ENCODE peak calls at places on chromosomes 6 and 20, in six cellular contexts. V is GM12878, L is K562, Y is HepG2, E is H1, A is HL-60. K is an unnamed sample.
A peak's percentile ranks its signal among the peaks of the same experiment; 100 is the strongest.

GRCh38 chr20:36384022-36384619 is 78.0 kb downstream of the DLGAP4 start:
- DNase-seq in E (peak; percentile 63), L (peak; percentile 78), V (no peak), Y (peak; percentile 79), A (peak; percentile 26), K (no peak)

GRCh38 chr6:113856571-113857564 is at the start of gene MARCKS:
- DNase-seq in A (peak; percentile 73), L (peak; percentile 73), Y (peak; percentile 75), V (no peak), E (no peak), K (peak; percentile 82)

GRCh38 chr6:151451417-151451949 is 443 bp downstream of the RMND1 start:
- DNase-seq in V (no peak), A (no peak), E (no peak), Y (no peak), L (no peak), K (no peak)

GRCh38 chr6:170111816-170112582 is 178.9 kb downstream of the DLL1 start:
- DNase-seq in A (no peak), Y (no peak), V (no peak), L (no peak), E (no peak), K (peak; percentile 9)

GRCh38 chr6:11822346-11822745 is 43.7 kb upstream of the ADTRP start:
- DNase-seq in Y (no peak), L (no peak), V (no peak), E (no peak), A (no peak), K (no peak)

GRCh38 chr6:169396554-169397163 is 143.0 kb upstream of the THBS2 start:
- DNase-seq in V (no peak), L (no peak), A (peak; percentile 8), E (no peak), Y (no peak), K (no peak)

GRCh38 chr6:13235339-13235738 is 93.0 kb downstream of the TBC1D7 start:
- DNase-seq in V (no peak), Y (no peak), L (no peak), E (no peak), A (no peak), K (no peak)

GRCh38 chr6:51112731-51113130 is 294.1 kb downstream of the TFAP2B start:
- DNase-seq in Y (no peak), L (no peak), A (no peak), V (no peak), E (no peak), K (no peak)

GRCh38 chr6:12051861-12052368 is 39.8 kb downstream of the HIVEP1 start:
- DNase-seq in L (no peak), Y (no peak), E (no peak), V (peak; percentile 92), A (peak; percentile 82), K (no peak)

GRCh38 chr20:39144757-39145156 is 182.6 kb downstream of the DHX35 start:
- DNase-seq in E (no peak), V (no peak), L (no peak), A (no peak), Y (peak; percentile 69), K (no peak)

GRCh38 chr6:36127462-36128016 is 2.8 kb upstream of the MAPK13 start:
- DNase-seq in V (no peak), E (no peak), Y (peak; percentile 77), L (peak; percentile 92), A (no peak), K (no peak)

GRCh38 chr6:118281291-118281690 is 266.8 kb upstream of the PLN start:
- DNase-seq in A (no peak), V (no peak), Y (peak; percentile 11), L (no peak), E (no peak), K (no peak)

GRCh38 chr6:42690151-42690702 is 32.2 kb downstream of the PRPH2 start:
- DNase-seq in L (no peak), Y (no peak), A (no peak), E (no peak), V (no peak), K (no peak)

GRCh38 chr6:40328376-40328987 is 258.7 kb downstream of the LRFN2 start:
- DNase-seq in L (peak; percentile 47), A (no peak), V (no peak), E (no peak), Y (no peak), K (peak; percentile 63)

GRCh38 chr6:136991614-136992013 is 53.2 kb downstream of the IL20RA start:
- DNase-seq in E (no peak), V (no peak), Y (no peak), A (no peak), L (no peak), K (no peak)

GRCh38 chr6:52904562-52905279 is 4.8 kb downstream of the GSTA3 start:
- DNase-seq in E (no peak), V (no peak), L (peak; percentile 30), A (peak; percentile 3), Y (peak; percentile 34), K (no peak)

GRCh38 chr6:43851204-43851855 is 81.3 kb downstream of the VEGFA start:
- DNase-seq in V (no peak), Y (peak; percentile 36), E (no peak), L (no peak), A (no peak), K (no peak)

GRCh38 chr6:21437583-21437982 is 156.0 kb upstream of the SOX4 start:
- DNase-seq in V (no peak), L (no peak), A (no peak), E (no peak), Y (no peak), K (no peak)

DNA sequence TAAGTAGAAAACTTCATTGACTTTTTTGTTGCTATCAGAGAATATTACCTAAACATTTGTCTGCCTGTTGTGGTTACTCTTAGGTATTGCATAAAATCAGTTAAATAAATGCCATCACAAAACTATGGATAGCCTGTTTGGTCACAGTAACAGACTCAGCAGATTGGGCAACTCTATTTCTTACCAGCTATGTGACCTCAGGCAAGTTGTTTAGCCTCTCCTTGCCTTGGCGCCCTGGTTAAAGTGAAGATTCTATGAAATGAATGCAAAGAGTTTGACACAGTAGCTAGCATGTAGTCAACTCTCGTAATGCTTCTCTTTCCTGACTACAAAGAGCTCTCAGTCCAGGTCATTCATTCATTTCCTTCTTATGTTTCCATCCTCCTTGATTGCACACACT is 82.5 kb upstream of the ID4 start:
- DNase-seq in L (no peak), V (no peak), E (no peak), A (no peak), Y (no peak), K (no peak)
- TF ChIP-seq GABPA in L (no peak), V (no peak), E (no peak), A (no peak), Y (no peak), K (no peak)

GRCh38 chr20:34892671-34893070 is 16.3 kb downstream of the ACSS2 start:
- DNase-seq in Y (no peak), A (no peak), V (no peak), L (no peak), E (no peak), K (no peak)

GRCh38 chr20:34894723-34895122 is 18.3 kb downstream of the ACSS2 start:
- DNase-seq in V (no peak), A (no peak), Y (no peak), E (no peak), L (no peak), K (no peak)

GRCh38 chr20:34895465-34895864 is 19.1 kb downstream of the ACSS2 start:
- DNase-seq in A (no peak), L (no peak), V (no peak), E (no peak), Y (no peak), K (no peak)

GRCh38 chr20:34888468-34888867 is 12.1 kb downstream of the ACSS2 start:
- DNase-seq in A (no peak), Y (no peak), E (no peak), L (peak; percentile 65), V (no peak), K (no peak)

DNA sequence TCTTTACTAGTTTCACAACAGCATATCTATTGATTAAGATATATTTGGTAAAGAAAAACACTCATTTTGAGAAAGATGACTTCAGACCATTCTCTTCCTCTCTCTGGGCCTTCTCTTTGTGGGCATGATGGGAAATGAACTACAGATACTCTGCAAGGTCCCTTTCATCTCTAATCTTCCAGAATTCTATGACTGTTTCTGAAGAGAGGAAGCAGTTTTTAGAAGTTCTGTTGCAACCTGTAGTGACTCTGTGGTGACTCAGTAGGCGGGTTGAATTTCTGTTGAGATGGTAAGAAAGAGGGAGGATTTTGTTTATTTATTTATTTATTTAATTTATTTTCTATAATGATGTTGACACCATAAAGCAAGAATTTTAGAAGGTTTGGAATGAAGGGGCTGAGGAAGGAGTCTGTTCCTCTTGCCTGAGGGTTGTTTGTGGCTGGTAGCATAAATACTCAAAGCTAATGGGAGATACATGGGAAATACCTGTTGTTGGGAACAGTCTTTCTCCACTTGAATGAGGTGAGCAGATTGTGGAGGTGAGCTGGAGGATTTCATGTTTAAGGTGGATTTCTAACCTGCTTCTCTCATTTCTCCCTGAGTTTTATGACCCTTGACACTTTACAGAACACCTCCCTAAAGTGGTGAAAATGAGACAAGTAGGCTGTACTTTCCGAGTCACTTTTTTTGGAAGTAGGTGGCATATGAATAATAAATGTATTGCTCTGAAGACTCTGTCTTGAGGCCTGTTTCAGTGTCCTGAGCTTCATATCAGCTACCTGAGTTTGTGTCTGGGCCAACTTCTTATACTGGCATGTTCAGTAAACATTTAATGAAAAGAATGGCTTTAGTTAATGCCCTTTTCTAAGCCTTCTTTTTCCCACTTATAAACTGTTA is 15.0 kb downstream of the ACSS2 start:
- DNase-seq in Y (no peak), E (no peak), A (peak; percentile 61), V (no peak), L (no peak), K (no peak)
- TF ChIP-seq GABPA in Y (no peak), E (no peak), A (no peak), V (no peak), L (no peak), K (no peak)

GRCh38 chr20:41540916-41541315 is 77.3 kb downstream of the CHD6 start:
- DNase-seq in A (no peak), Y (no peak), E (no peak), L (no peak), V (no peak), K (peak; percentile 27)
- TF ChIP-seq GABPA in A (no peak), Y (no peak), E (no peak), L (no peak), V (no peak), K (no peak)

DNA sequence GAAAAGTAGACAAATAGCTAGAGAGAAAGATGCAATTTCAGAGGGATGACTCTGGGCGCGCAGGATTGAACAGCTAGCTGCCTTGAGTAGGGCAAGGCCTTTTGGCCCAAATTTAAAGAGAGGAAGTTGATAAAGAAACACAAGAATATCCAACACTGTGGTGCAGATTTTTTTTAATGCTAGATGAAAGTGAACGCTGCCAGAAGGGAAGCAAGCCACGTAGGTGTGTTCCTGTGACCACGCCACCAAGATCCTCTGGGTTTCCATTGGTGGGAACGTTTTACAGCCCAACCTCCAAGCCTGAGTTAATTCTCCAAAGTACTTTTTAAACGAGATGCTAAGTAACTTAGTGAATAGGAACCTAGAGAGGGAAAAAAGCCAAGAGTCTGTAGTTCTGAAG is 8.0 kb downstream of the LY86 start:
- DNase-seq in A (no peak), L (no peak), Y (no peak), V (no peak), E (no peak), K (no peak)
- TF ChIP-seq GABPA in A (no peak), L (no peak), Y (no peak), V (no peak), E (no peak), K (no peak)